ENCODE peak calls at places on chromosome 19, in nine cellular contexts. I is AG04450; A is M059J; S is activated CD4-positive, alpha-beta memory T cell treated with anti-CD3 and anti-CD28 coated beads, Interleukin-2, amount 10 ng/mL, durations not matched to agents 7 days and 5 days; M is T-helper 2 cell; F is neural progenitor cell; N is Right ventricle myocardium superior; K is CD8-positive, alpha-beta memory T cell; D is SHP77. Y is an unnamed sample.

GRCh38 chr19:44887648-44888047 is 3.4 kb upstream of the TOMM40 start:
- DNase-seq in F (no peak), D (no peak), N (no peak), A (no peak), K (no peak), S (no peak), I (no peak), M (no peak), Y (no peak)

GRCh38 chr19:5632241-5632612 is 9.3 kb downstream of the SAFB start:
- DNase-seq in F (no peak), M (no peak), A (no peak), S (no peak), K (no peak), N (no peak), I (no peak), D (no peak), Y (no peak)

GRCh38 chr19:46198756-46199155 is 30.8 kb upstream of the IGFL1 start:
- DNase-seq in A (peak), I (no peak), F (no peak), D (no peak), S (no peak), K (no peak), M (no peak), N (no peak), Y (no peak)

GRCh38 chr19:12825259-12826131 is 8.9 kb downstream of the RTBDN start:
- DNase-seq in D (no peak), N (no peak), F (peak), A (no peak), S (no peak), M (peak), I (no peak), K (no peak), Y (no peak)

GRCh38 chr19:15702590-15702930 is 25.3 kb upstream of the OR10H2 start:
- DNase-seq in K (no peak), A (peak), M (peak), I (no peak), S (peak), D (peak), N (peak), F (no peak), Y (no peak)

GRCh38 chr19:50875795-50876422 is 2.7 kb downstream of the KLK2 start:
- DNase-seq in F (no peak), S (no peak), M (no peak), N (no peak), A (no peak), K (no peak), D (no peak), I (no peak), Y (no peak)

GRCh38 chr19:4042731-4043082 is 24.0 kb downstream of the ZBTB7A start:
- DNase-seq in D (no peak), N (no peak), M (no peak), S (no peak), A (no peak), I (no peak), F (no peak), K (no peak), Y (no peak)

GRCh38 chr19:6509118-6509971 is 7.2 kb upstream of the TUBB4A start:
- DNase-seq in N (peak), D (no peak), K (no peak), A (no peak), I (no peak), S (no peak), F (no peak), M (no peak), Y (no peak)

GRCh38 chr19:31838163-31838798 is 489.0 kb upstream of the TSHZ3 start:
- DNase-seq in M (no peak), I (no peak), S (no peak), N (peak), F (peak), D (no peak), K (no peak), A (no peak), Y (no peak)

GRCh38 chr19:49646586-49646985 is 4.6 kb downstream of the SCAF1 start:
- DNase-seq in N (no peak), K (no peak), I (no peak), S (no peak), F (no peak), D (no peak), A (no peak), M (no peak), Y (no peak)

GRCh38 chr19:54252243-54252642 is 4.8 kb downstream of the LILRB5 start:
- DNase-seq in K (no peak), S (no peak), N (no peak), I (no peak), A (no peak), F (no peak), M (no peak), D (no peak), Y (no peak)

GRCh38 chr19:1453525-1454371 is 3.8 kb downstream of the APC2 start:
- DNase-seq in F (peak), A (peak), S (no peak), D (no peak), K (no peak), I (no peak), N (no peak), M (no peak), Y (no peak)

GRCh38 chr19:13961826-13962737 is 9.8 kb downstream of the DCAF15 start:
- DNase-seq in D (no peak), A (no peak), S (no peak), I (no peak), N (no peak), K (no peak), M (no peak), F (peak), Y (no peak)

GRCh38 chr19:18093439-18094161 is 4.0 kb upstream of the MAST3 start:
- DNase-seq in S (no peak), K (no peak), N (no peak), F (no peak), A (peak), M (no peak), I (no peak), D (peak), Y (no peak)

GRCh38 chr19:4556574-4557185 is 2.8 kb downstream of the SEMA6B start:
- DNase-seq in A (no peak), D (no peak), F (peak), I (no peak), S (no peak), N (no peak), M (no peak), K (no peak), Y (no peak)

GRCh38 chr19:2474232-2475017 is 1.5 kb upstream of the GADD45B start:
- DNase-seq in S (peak), M (peak), D (peak), F (peak), I (no peak), A (peak), K (peak), N (peak), Y (no peak)

GRCh38 chr19:56837492-56837891 is 3.0 kb downstream of the PEG3 start:
- DNase-seq in M (peak), I (no peak), F (no peak), S (no peak), N (peak), K (no peak), A (peak), D (no peak), Y (peak)

GRCh38 chr19:1575323-1576241 is 7.5 kb upstream of the MEX3D start:
- DNase-seq in K (no peak), A (no peak), D (no peak), M (no peak), S (no peak), I (no peak), N (no peak), F (no peak), Y (no peak)

GRCh38 chr19:3690551-3691371 is 9.5 kb downstream of the PIP5K1C start:
- DNase-seq in F (no peak), K (no peak), M (no peak), I (no peak), S (no peak), A (no peak), N (no peak), D (no peak), Y (no peak)

GRCh38 chr19:38033658-38034150 is 126.7 kb downstream of the SIPA1L3 start:
- DNase-seq in A (no peak), I (no peak), K (no peak), M (no peak), N (no peak), S (no peak), F (peak), D (no peak), Y (no peak)

GRCh38 chr19:2555422-2556220 is 79.7 kb downstream of the GADD45B start:
- DNase-seq in M (no peak), I (no peak), S (no peak), A (no peak), F (no peak), D (no peak), N (peak), K (no peak), Y (no peak)

GRCh38 chr19:5090780-5091575 is 122.1 kb downstream of the KDM4B start:
- DNase-seq in N (peak), M (no peak), K (no peak), I (no peak), A (peak), S (no peak), D (no peak), F (peak), Y (no peak)

GRCh38 chr19:49512970-49513745 is 697 bp downstream of the FCGRT start:
- DNase-seq in N (peak), S (no peak), D (no peak), F (peak), M (peak), A (no peak), K (no peak), I (no peak), Y (no peak)

GRCh38 chr19:1566392-1567115 is 1.6 kb downstream of the MEX3D start:
- DNase-seq in K (no peak), S (no peak), N (peak), A (peak), F (peak), D (no peak), I (peak), M (no peak), Y (peak)

GRCh38 chr19:18173572-18174294 is at the start of gene IFI30:
- DNase-seq in A (peak), I (no peak), S (peak), D (peak), N (peak), K (peak), M (peak), F (peak), Y (no peak)

GRCh38 chr19:45001087-45001739 is at the start of gene RELB:
- DNase-seq in K (peak), D (peak), N (peak), M (peak), I (peak), S (peak), A (peak), F (peak), Y (peak)

GRCh38 chr19:52601025-52601973 is 31.2 kb downstream of the ZNF701 start:
- DNase-seq in F (peak), K (peak), M (peak), I (peak), A (peak), N (peak), S (peak), D (no peak), Y (peak)

GRCh38 chr19:1873524-1874473 is 10.4 kb upstream of the KLF16 start:
- DNase-seq in N (peak), A (no peak), M (no peak), F (no peak), I (no peak), D (peak), S (no peak), K (no peak), Y (no peak)

GRCh38 chr19:5166262-5166661 is 174.3 kb downstream of the PTPRS start:
- DNase-seq in K (no peak), F (no peak), S (no peak), A (peak), M (no peak), N (no peak), D (no peak), I (no peak), Y (no peak)